ENCODE peak calls at places on chromosome 14, in five cellular contexts. L is HT1080, S is thoracic aorta, N is T follicular helper cell, O is islet precursor cell. T is an unnamed sample.

GRCh38 chr14:33647385-33647786 is 303.5 kb downstream of the EGLN3 start:
- DNase-seq in L (peak), S (no peak), N (no peak), O (no peak), T (no peak)

GRCh38 chr14:68854421-68854820 is 61.6 kb upstream of the ZFP36L1 start:
- DNase-seq in L (no peak), S (no peak), N (no peak), O (no peak), T (no peak)

GRCh38 chr14:100045687-100046344 is 19.4 kb upstream of the EVL start:
- DNase-seq in L (no peak), S (no peak), N (no peak), O (peak), T (no peak)

GRCh38 chr14:35403085-35403396 is 1.5 kb downstream of the NFKBIA start:
- DNase-seq in L (no peak), S (no peak), N (no peak), O (no peak), T (peak)

GRCh38 chr14:62179367-62180018 is 417.3 kb downstream of the SNAPC1 start:
- DNase-seq in L (peak), S (no peak), N (no peak), O (peak), T (peak)

GRCh38 chr14:56118611-56119181 is 485 bp downstream of the PELI2 start:
- DNase-seq in L (no peak), S (no peak), N (peak), O (no peak), T (peak)

GRCh38 chr14:32331227-32331597 is 2.1 kb downstream of the AKAP6 start:
- DNase-seq in L (no peak), S (no peak), N (no peak), O (no peak), T (peak)

GRCh38 chr14:31229638-31230229 is 22.1 kb upstream of the HECTD1 start:
- DNase-seq in L (peak), S (no peak), N (no peak), O (peak), T (no peak)

GRCh38 chr14:58639842-58640484 is 2.2 kb downstream of the DACT1 start:
- DNase-seq in L (peak), S (no peak), N (no peak), O (peak), T (peak)

GRCh38 chr14:88950069-88950468 is 125.6 kb downstream of the TTC8 start:
- DNase-seq in L (no peak), S (no peak), N (no peak), O (no peak), T (no peak)

GRCh38 chr14:60287452-60287851 is 38.4 kb downstream of the PPM1A start:
- DNase-seq in L (no peak), S (no peak), N (no peak), O (no peak), T (no peak)

GRCh38 chr14:29007990-29008389 is 241.4 kb downstream of the FOXG1 start:
- DNase-seq in L (no peak), S (no peak), N (no peak), O (no peak), T (no peak)

GRCh38 chr14:37202265-37202664 is 4.5 kb downstream of the MIPOL1 start:
- DNase-seq in L (no peak), S (no peak), N (no peak), O (no peak), T (no peak)

GRCh38 chr14:73903028-73903427 is 16.4 kb downstream of the ZNF410 start:
- DNase-seq in L (no peak), S (no peak), N (no peak), O (no peak), T (no peak)

GRCh38 chr14:51828017-51828797 is 32.2 kb upstream of the GNG2 start:
- DNase-seq in L (peak), S (no peak), N (peak), O (peak), T (no peak)

GRCh38 chr14:99672506-99673327 is 11.4 kb upstream of the CYP46A1 start:
- DNase-seq in L (no peak), S (no peak), N (no peak), O (peak), T (no peak)

GRCh38 chr14:102928412-102929348 is 6.2 kb downstream of the AMN start:
- DNase-seq in L (no peak), S (no peak), N (peak), O (peak), T (peak)

GRCh38 chr14:23160924-23161522 is 22.4 kb downstream of the SLC7A8 start:
- DNase-seq in L (peak), S (no peak), N (no peak), O (no peak), T (peak)